ENCODE peak calls at places on chromosomes 1 and 21, in four cellular contexts. D is HepG2, N is K562, O is HCT116. P is an unnamed sample.

GRCh38 chr1:108556079-108556478 is 3.8 kb upstream of the EEIG2 start:
- DNase-seq in D (no peak), N (no peak), O (no peak), P (no peak)

GRCh38 chr1:80531182-80531581 is 1269.6 kb upstream of the ADGRL2 start:
- DNase-seq in D (no peak), N (no peak), O (peak; percentile 56), P (no peak)

GRCh38 chr1:234621657-234622335 is 11.8 kb upstream of the IRF2BP2 start:
- DNase-seq in D (no peak), N (no peak), O (no peak), P (no peak)

GRCh38 chr1:20426371-20426770 is 59.6 kb downstream of the CAMK2N1 start:
- DNase-seq in D (no peak), N (no peak), O (no peak), P (no peak)

GRCh38 chr1:8463144-8463927 is 145.4 kb downstream of the SLC45A1 start:
- DNase-seq in D (peak; percentile 60), N (no peak), O (no peak), P (no peak)

GRCh38 chr1:35748326-35748725 is 21.5 kb downstream of the CLSPN start:
- DNase-seq in D (no peak), N (peak; percentile 41), O (no peak), P (no peak)

GRCh38 chr1:15384301-15384901 is 25.3 kb upstream of the EFHD2 start:
- DNase-seq in D (no peak), N (no peak), O (no peak), P (no peak)

GRCh38 chr21:35028451-35028757 is 20.7 kb downstream of the RUNX1 start:
- DNase-seq in D (no peak), N (no peak), O (no peak), P (no peak)

GRCh38 chr1:84797603-84798002 is 95.4 kb downstream of the LPAR3 start:
- DNase-seq in D (no peak), N (no peak), O (no peak), P (no peak)

GRCh38 chr1:88029142-88029541 is 654.9 kb upstream of the PKN2 start:
- DNase-seq in D (peak; percentile 77), N (no peak), O (no peak), P (no peak)

GRCh38 chr1:234342749-234343148 is 30.5 kb upstream of the COA6 start:
- DNase-seq in D (no peak), N (no peak), O (no peak), P (no peak)

GRCh38 chr1:167648252-167648849 is 18.3 kb downstream of the RCSD1 start:
- DNase-seq in D (no peak), N (no peak), O (no peak), P (no peak)

GRCh38 chr1:167651161-167651693 is 21.2 kb downstream of the RCSD1 start:
- DNase-seq in D (no peak), N (no peak), O (no peak), P (no peak)

GRCh38 chr1:167654975-167655575 is 25.0 kb downstream of the RCSD1 start:
- DNase-seq in D (no peak), N (no peak), O (no peak), P (no peak)

GRCh38 chr1:167648978-167649752 is 19.1 kb downstream of the RCSD1 start:
- DNase-seq in D (no peak), N (no peak), O (no peak), P (no peak)

DNA sequence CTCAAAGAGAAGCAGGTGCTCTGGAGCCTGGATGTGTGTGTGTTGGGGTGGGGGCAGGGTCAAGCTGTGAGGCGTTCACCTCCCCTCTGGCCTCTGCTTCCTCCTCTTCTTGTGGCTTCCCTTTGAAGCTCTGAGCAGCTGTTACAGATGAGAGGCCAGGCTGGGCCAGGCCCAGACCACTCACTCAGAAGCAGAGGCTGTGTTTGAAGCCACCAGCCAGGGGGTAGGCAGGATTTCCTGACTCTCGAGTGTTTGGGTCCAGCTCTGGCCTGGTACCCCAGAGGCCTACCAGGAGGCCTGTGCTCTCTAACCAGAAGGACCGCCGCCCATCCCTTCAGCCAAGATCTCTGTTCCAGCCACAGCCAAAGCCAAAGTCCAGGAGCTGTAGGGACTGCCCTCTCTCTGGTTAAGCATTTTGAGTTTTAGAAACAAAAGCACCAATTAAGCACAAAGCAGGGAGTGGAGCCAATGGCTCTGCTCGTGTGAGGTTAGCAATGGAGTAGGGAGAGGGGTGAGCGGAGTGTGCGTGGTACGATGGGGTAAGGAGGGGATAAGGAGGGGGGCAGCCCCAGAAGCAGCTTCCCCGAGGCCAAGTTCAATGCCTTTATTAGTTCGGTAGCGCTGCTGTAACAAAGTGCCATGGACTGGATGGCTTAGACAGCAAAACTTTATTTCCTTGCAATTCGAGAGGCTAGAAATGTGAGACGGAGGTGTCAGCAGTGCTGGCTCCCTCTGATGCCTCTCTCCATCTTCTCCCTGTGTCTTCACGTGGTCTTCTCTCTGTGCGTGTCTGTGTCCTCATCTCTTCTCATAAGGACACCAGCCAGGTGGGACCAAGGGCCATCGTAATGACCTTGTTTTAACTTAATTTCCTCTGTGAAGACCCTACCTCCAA is 20.5 kb downstream of the RCSD1 start:
- DNase-seq in D (no peak), N (no peak), O (no peak), P (no peak)
- H3K4me3 ChIP-seq in D (no peak overlapping the region), N (no peak overlapping the region), O (no peak overlapping the region), P (no peak overlapping the region)

GRCh38 chr1:183572721-183573120 is 17.5 kb downstream of the NCF2 start:
- DNase-seq in D (no peak), N (no peak), O (no peak), P (no peak)

GRCh38 chr1:183569141-183569540 is 21.1 kb downstream of the NCF2 start:
- DNase-seq in D (peak; percentile 58), N (no peak), O (no peak), P (no peak)

GRCh38 chr1:183570451-183570850 is 19.8 kb downstream of the NCF2 start:
- DNase-seq in D (no peak), N (no peak), O (no peak), P (no peak)

GRCh38 chr1:183569801-183570200 is 20.5 kb downstream of the NCF2 start:
- DNase-seq in D (no peak), N (no peak), O (no peak), P (no peak)

GRCh38 chr1:183571678-183572268 is 18.5 kb downstream of the NCF2 start:
- DNase-seq in D (no peak), N (no peak), O (no peak), P (no peak)
- TF ChIP-seq TCF7L2 in D (no peak), N (no peak), O (no peak), P (no peak)

GRCh38 chr21:32279377-32279680 is 480 bp upstream of the MIS18A start:
- DNase-seq in D (no peak), N (no peak), O (no peak), P (no peak)

GRCh38 chr21:32276671-32277070 is 2.2 kb downstream of the MIS18A start:
- DNase-seq in D (peak; percentile 51), N (no peak), O (no peak), P (no peak)

GRCh38 chr21:32278068-32278467 is 781 bp downstream of the MIS18A start:
- DNase-seq in D (no peak), N (no peak), O (no peak), P (no peak)

GRCh38 chr21:32281531-32281930 is 2.7 kb upstream of the MIS18A start:
- DNase-seq in D (no peak), N (no peak), O (no peak), P (no peak)

DNA sequence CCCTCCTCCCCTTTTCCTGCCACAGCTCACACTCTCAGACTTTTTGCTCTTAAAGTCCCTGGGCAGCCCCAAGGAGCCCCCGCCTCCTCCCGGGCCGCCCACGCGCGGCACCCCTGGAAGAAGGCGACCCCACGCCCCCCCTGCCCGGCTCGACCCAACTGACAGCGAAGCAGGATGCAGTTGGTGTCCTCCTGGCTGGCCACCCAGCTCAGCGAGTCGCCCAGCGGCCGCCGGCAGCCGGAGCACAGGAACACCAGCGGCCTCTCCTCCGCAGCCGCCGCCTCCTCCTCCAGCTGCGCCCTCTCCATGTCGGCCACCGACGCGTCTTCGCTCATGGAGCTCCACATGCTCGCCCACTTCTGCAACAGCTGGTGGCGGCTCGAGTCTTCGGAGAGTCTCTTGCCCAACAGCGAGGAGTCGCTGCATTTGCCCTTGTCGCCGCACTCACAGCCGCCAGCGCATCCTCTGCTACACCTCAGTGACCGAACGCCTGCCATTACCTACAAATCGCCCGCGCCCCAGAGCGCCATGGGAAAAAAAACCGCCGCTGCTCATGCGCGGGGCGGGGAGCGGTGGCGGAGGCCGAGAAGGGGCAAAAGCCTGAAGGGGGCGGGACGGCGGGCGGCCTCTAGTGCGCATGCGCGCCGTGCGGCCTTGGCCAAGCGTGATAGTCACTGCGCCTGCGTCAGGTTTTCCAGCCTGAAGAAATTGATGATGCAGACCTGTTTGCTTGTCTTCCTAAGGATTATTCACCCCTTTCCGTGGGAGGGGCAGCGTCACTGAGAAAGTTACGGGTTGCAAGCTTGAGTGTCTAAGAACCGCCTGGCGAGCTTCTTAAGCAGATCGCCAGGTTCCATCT is at the start of gene MIS18A:
- DNase-seq in D (peak; percentile 89), N (peak; percentile 99), O (peak; percentile 85), P (peak; percentile 67)
- H3K27ac ChIP-seq in D (peak within 1 kb of the TSS; percentile 68), N (peak within 1 kb of the TSS; percentile 64), O (peak within 1 kb of the TSS; percentile 28), P (peak within 1 kb of the TSS; percentile 76)

DNA sequence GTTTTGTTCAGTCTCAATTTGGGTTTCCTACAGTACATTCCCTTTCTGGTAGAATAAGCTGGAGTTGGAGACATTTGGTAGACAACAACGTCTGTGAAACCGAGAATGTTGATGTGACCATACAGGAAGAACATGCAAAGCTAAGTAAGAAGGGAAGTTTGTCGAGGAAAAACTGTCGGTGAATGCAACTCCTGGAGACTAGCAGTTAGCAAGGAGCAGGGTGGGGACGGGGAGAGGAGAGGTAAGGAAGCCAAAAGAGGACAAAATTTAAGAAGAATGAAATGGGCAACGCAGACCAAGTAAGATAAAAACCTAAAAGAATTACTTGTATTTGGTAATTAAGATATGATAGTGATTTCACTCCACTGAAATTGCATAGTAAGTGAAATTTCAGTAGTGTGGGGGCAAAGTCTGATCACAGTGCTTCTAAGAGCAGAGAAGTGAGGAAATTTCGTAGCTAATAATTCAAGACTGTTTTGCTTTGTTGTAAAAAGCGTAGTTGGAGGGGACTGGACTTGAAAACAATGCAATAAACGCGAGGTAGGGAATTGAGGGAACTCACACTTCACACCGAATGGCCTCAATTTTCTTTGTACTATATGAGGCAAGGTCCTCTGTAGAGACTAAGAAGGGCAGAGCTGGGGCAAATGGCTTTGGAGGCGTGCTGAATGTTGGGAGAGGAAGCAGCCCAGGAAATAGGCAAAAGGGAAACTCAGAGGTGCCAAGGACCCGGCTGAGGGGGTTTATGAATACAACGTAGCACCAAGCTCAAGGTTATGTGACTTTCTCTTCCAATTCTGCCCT is 768 bp upstream of the GIPC2 start:
- DNase-seq in D (no peak), N (no peak), O (no peak), P (no peak)
- H3K4me3 ChIP-seq in D (peak overlapping the region; percentile 96), N (no peak overlapping the region), O (no peak overlapping the region), P (peak overlapping the region; percentile 43)